ENCODE peak calls at places on chromosomes 2 and 18, in five cellular contexts. A is bronchial epithelial cell, R is H9, Q is lower lobe of right lung, B is choroid plexus epithelial cell. K is an unnamed sample.

GRCh38 chr2:148561389-148561788 is 83.2 kb upstream of the EPC2 start:
- DNase-seq in A (no peak), R (no peak), Q (no peak), B (peak), K (no peak)

GRCh38 chr2:9554841-9555337 is 741 bp downstream of the ADAM17 start:
- DNase-seq in A (peak), R (no peak), Q (no peak), B (peak), K (peak)

GRCh38 chr18:21897811-21898210 is 157.2 kb downstream of the MIB1 start:
- DNase-seq in A (peak), R (peak), Q (no peak), B (peak), K (peak)

GRCh38 chr18:8797206-8797605 is 91.8 kb downstream of the MTCL1 start:
- DNase-seq in A (peak), R (no peak), Q (no peak), B (peak), K (no peak)

GRCh38 chr2:209145941-209146681 is 277.7 kb upstream of the MAP2 start:
- DNase-seq in A (no peak), R (peak), Q (no peak), B (no peak), K (no peak)

GRCh38 chr2:31107588-31108300 is 30.5 kb downstream of the GALNT14 start:
- DNase-seq in A (peak), R (no peak), Q (no peak), B (peak), K (no peak)

GRCh38 chr2:14633451-14634211 is 1.1 kb downstream of the LRATD1 start:
- DNase-seq in A (no peak), R (peak), Q (peak), B (no peak), K (no peak)

GRCh38 chr2:130911996-130912395 is 75.3 kb downstream of the ARHGEF4 start:
- DNase-seq in A (peak), R (no peak), Q (no peak), B (no peak), K (no peak)

GRCh38 chr2:76997296-76997695 is 524.9 kb downstream of the LRRTM4 start:
- DNase-seq in A (peak), R (no peak), Q (no peak), B (no peak), K (no peak)

GRCh38 chr2:199811360-199811759 is 39.6 kb downstream of the FTCDNL1 start:
- DNase-seq in A (peak), R (no peak), Q (no peak), B (no peak), K (no peak)

GRCh38 chr2:235661136-235661535 is 167.3 kb downstream of the AGAP1 start:
- DNase-seq in A (no peak), R (no peak), Q (no peak), B (no peak), K (no peak)

GRCh38 chr2:197804758-197805597 is 585 bp downstream of the PLCL1 start:
- DNase-seq in A (no peak), R (peak), Q (peak), B (peak), K (no peak)

GRCh38 chr2:197803033-197803444 is 1.4 kb upstream of the PLCL1 start:
- DNase-seq in A (peak), R (no peak), Q (no peak), B (peak), K (peak)

GRCh38 chr2:197805598-197806316 is 1.4 kb downstream of the PLCL1 start:
- DNase-seq in A (no peak), R (no peak), Q (no peak), B (no peak), K (no peak)

GRCh38 chr2:197806317-197806633 is 1.9 kb downstream of the PLCL1 start:
- DNase-seq in A (no peak), R (no peak), Q (no peak), B (peak), K (no peak)

DNA sequence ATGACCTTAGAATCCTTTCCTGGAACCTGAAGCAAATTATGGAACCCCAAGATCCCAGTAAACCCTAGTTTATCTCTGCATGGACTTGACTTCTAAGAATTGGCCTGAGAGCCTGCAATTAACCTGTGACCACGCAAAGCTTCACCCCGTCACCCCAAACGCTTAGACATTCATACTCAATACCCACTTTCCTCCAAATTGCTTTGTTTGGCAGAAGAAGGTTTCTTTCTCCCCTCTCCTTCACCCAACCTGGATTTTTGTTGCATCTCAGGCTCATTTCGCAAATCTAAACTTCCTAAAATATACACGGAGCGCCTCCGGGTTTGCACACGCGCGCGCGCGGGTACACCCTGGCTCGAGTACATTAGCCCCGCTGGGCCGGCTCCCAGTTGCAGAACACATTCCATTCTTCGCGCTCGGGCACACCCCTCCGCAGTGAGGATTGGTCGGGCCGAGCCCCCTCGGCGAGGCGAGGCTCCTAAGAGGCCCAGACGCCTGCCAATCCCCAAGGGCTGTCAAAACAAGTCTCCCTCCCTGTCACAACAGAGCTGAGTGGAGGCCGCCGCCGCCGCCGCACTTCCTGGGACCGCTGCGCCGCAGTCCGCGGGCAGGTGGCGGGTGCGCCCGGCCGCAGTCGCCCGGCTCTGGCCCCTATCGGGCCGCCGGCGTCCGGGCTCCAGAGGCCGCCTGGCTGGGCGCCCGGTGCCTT is at the start of gene PLCL1:
- DNase-seq in A (peak), R (peak), Q (peak), B (peak), K (peak)
- TF ChIP-seq CTCF in A (no peak), R (no peak), Q (no peak), B (no peak), K (no peak)

GRCh38 chr18:62948788-62949187 is 233.4 kb downstream of the PHLPP1 start:
- DNase-seq in A (no peak), R (no peak), Q (no peak), B (no peak), K (no peak)
- TF ChIP-seq CTCF in A (no peak), R (no peak), Q (no peak), B (no peak), K (no peak)

GRCh38 chr2:158619496-158619895 is 162.7 kb downstream of the PKP4 start:
- DNase-seq in A (peak), R (no peak), Q (no peak), B (peak), K (no peak)
- TF ChIP-seq CTCF in A (no peak), R (no peak), Q (no peak), B (no peak), K (no peak)

GRCh38 chr2:234564719-234565118 is 67.8 kb upstream of the ARL4C start:
- DNase-seq in A (peak), R (no peak), Q (no peak), B (peak), K (no peak)

GRCh38 chr2:234565842-234566619 is 69.2 kb upstream of the ARL4C start:
- DNase-seq in A (no peak), R (no peak), Q (no peak), B (no peak), K (no peak)

GRCh38 chr2:234565201-234565600 is 68.3 kb upstream of the ARL4C start:
- DNase-seq in A (no peak), R (no peak), Q (no peak), B (no peak), K (no peak)

GRCh38 chr2:234569776-234570430 is 73.0 kb upstream of the ARL4C start:
- DNase-seq in A (no peak), R (no peak), Q (no peak), B (no peak), K (no peak)

DNA sequence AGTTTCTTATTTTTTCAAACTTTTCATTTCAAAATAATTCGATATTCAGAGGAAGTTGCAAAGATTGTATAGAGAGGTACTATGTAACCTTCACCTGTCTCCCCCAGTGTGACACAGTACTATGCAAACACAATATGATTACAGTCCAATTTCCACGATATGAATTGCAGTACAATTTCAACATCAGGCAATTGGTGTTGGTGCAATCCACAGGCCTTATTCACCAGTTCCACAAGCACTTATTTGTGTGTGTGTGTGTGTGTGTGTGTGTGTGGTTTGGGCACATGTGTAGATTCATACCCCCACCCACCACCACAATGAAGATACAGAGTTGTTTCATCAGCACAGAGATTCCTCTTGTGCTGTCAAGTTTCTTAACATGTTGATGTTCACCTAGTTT is 69.7 kb upstream of the ARL4C start:
- DNase-seq in A (no peak), R (no peak), Q (no peak), B (no peak), K (no peak)
- TF ChIP-seq CTCF in A (no peak), R (no peak), Q (no peak), B (no peak), K (no peak)

GRCh38 chr18:76307293-76307690 is 187.8 kb downstream of the ZNF516 start:
- DNase-seq in A (no peak), R (no peak), Q (no peak), B (no peak), K (no peak)

GRCh38 chr18:76306685-76307292 is 188.3 kb downstream of the ZNF516 start:
- DNase-seq in A (no peak), R (no peak), Q (no peak), B (no peak), K (no peak)
- TF ChIP-seq CTCF in A (no peak), R (peak), Q (no peak), B (no peak), K (no peak)